ENCODE peak calls at places on chromosome 2, in nine cellular contexts. One of them, this sample, is unnamed.

GRCh38 chr2:20665261-20666113 is 1.5 kb upstream of the GDF7 start:
- DNase-seq in C1 segment of cervical spinal cord: no peak
- DNase-seq in anterior cingulate cortex: no peak
- DNase-seq in MCF 10A: no peak
- DNase-seq in hepatocyte: no peak
- DNase-seq in stimulated activated CD4-positive, alpha-beta T cell treated with anti-CD3 and anti-CD28 coated beads, Interleukin-2, amount 100 ng/mL, for 24 hours: no peak
- DNase-seq in activated gamma-delta T cell treated with Interleukin-2 at 50 U/mL for 16 hours: no peak
- DNase-seq in tibial nerve: no peak
- DNase-seq in 8988T: no peak
- DNase-seq in this sample: no peak

GRCh38 chr2:54325148-54325547 is 69.1 kb upstream of the TSPYL6 start:
- DNase-seq in activated gamma-delta T cell treated with Interleukin-2 at 50 U/mL for 16 hours: no peak
- DNase-seq in anterior cingulate cortex: no peak
- DNase-seq in 8988T: no peak
- DNase-seq in hepatocyte: no peak
- DNase-seq in C1 segment of cervical spinal cord: no peak
- DNase-seq in stimulated activated CD4-positive, alpha-beta T cell treated with anti-CD3 and anti-CD28 coated beads, Interleukin-2, amount 100 ng/mL, for 24 hours: no peak
- DNase-seq in tibial nerve: no peak
- DNase-seq in MCF 10A: no peak
- DNase-seq in this sample: no peak

GRCh38 chr2:37415128-37415817 is 70.8 kb downstream of the QPCT start:
- DNase-seq in C1 segment of cervical spinal cord: no peak
- DNase-seq in tibial nerve: no peak
- DNase-seq in hepatocyte: peak; percentile 17
- DNase-seq in stimulated activated CD4-positive, alpha-beta T cell treated with anti-CD3 and anti-CD28 coated beads, Interleukin-2, amount 100 ng/mL, for 24 hours: no peak
- DNase-seq in 8988T: no peak
- DNase-seq in MCF 10A: peak; percentile 42
- DNase-seq in activated gamma-delta T cell treated with Interleukin-2 at 50 U/mL for 16 hours: no peak
- DNase-seq in anterior cingulate cortex: no peak
- DNase-seq in this sample: no peak

GRCh38 chr2:160752475-160753330 is 259.1 kb upstream of the RBMS1 start:
- DNase-seq in hepatocyte: no peak
- DNase-seq in 8988T: no peak
- DNase-seq in activated gamma-delta T cell treated with Interleukin-2 at 50 U/mL for 16 hours: no peak
- DNase-seq in tibial nerve: no peak
- DNase-seq in C1 segment of cervical spinal cord: no peak
- DNase-seq in MCF 10A: peak; percentile 57
- DNase-seq in stimulated activated CD4-positive, alpha-beta T cell treated with anti-CD3 and anti-CD28 coated beads, Interleukin-2, amount 100 ng/mL, for 24 hours: peak; percentile 24
- DNase-seq in anterior cingulate cortex: no peak
- DNase-seq in this sample: no peak

GRCh38 chr2:49165662-49166061 is 11.3 kb upstream of the FSHR start:
- DNase-seq in 8988T: no peak
- DNase-seq in hepatocyte: no peak
- DNase-seq in tibial nerve: no peak
- DNase-seq in anterior cingulate cortex: no peak
- DNase-seq in MCF 10A: no peak
- DNase-seq in C1 segment of cervical spinal cord: no peak
- DNase-seq in stimulated activated CD4-positive, alpha-beta T cell treated with anti-CD3 and anti-CD28 coated beads, Interleukin-2, amount 100 ng/mL, for 24 hours: no peak
- DNase-seq in activated gamma-delta T cell treated with Interleukin-2 at 50 U/mL for 16 hours: no peak
- DNase-seq in this sample: no peak

GRCh38 chr2:16218161-16218560 is 277.8 kb downstream of the MYCN start:
- DNase-seq in MCF 10A: no peak
- DNase-seq in activated gamma-delta T cell treated with Interleukin-2 at 50 U/mL for 16 hours: no peak
- DNase-seq in 8988T: no peak
- DNase-seq in hepatocyte: no peak
- DNase-seq in C1 segment of cervical spinal cord: no peak
- DNase-seq in anterior cingulate cortex: no peak
- DNase-seq in stimulated activated CD4-positive, alpha-beta T cell treated with anti-CD3 and anti-CD28 coated beads, Interleukin-2, amount 100 ng/mL, for 24 hours: no peak
- DNase-seq in tibial nerve: no peak
- DNase-seq in this sample: no peak

GRCh38 chr2:119748135-119748534 is 11.6 kb upstream of the PTPN4 start:
- DNase-seq in C1 segment of cervical spinal cord: no peak
- DNase-seq in hepatocyte: no peak
- DNase-seq in anterior cingulate cortex: no peak
- DNase-seq in tibial nerve: no peak
- DNase-seq in stimulated activated CD4-positive, alpha-beta T cell treated with anti-CD3 and anti-CD28 coated beads, Interleukin-2, amount 100 ng/mL, for 24 hours: no peak
- DNase-seq in 8988T: no peak
- DNase-seq in activated gamma-delta T cell treated with Interleukin-2 at 50 U/mL for 16 hours: no peak
- DNase-seq in MCF 10A: no peak
- DNase-seq in this sample: no peak

GRCh38 chr2:6877402-6878305 is at the start of gene RSAD2:
- DNase-seq in C1 segment of cervical spinal cord: peak; percentile 28
- DNase-seq in 8988T: no peak
- DNase-seq in MCF 10A: peak; percentile 81
- DNase-seq in anterior cingulate cortex: no peak
- DNase-seq in tibial nerve: no peak
- DNase-seq in activated gamma-delta T cell treated with Interleukin-2 at 50 U/mL for 16 hours: no peak
- DNase-seq in hepatocyte: peak; percentile 49
- DNase-seq in stimulated activated CD4-positive, alpha-beta T cell treated with anti-CD3 and anti-CD28 coated beads, Interleukin-2, amount 100 ng/mL, for 24 hours: peak; percentile 12
- DNase-seq in this sample: peak; percentile 31

GRCh38 chr2:26562811-26563645 is 78.1 kb downstream of the CIB4 start:
- DNase-seq in tibial nerve: peak; percentile 22
- DNase-seq in C1 segment of cervical spinal cord: peak; percentile 24
- DNase-seq in MCF 10A: peak; percentile 62
- DNase-seq in activated gamma-delta T cell treated with Interleukin-2 at 50 U/mL for 16 hours: no peak
- DNase-seq in hepatocyte: no peak
- DNase-seq in stimulated activated CD4-positive, alpha-beta T cell treated with anti-CD3 and anti-CD28 coated beads, Interleukin-2, amount 100 ng/mL, for 24 hours: peak; percentile 30
- DNase-seq in anterior cingulate cortex: no peak
- DNase-seq in 8988T: peak; percentile 4
- DNase-seq in this sample: no peak

GRCh38 chr2:19358242-19359020 is at the start of gene OSR1:
- DNase-seq in anterior cingulate cortex: no peak
- DNase-seq in C1 segment of cervical spinal cord: no peak
- DNase-seq in hepatocyte: peak; percentile 87
- DNase-seq in 8988T: no peak
- DNase-seq in stimulated activated CD4-positive, alpha-beta T cell treated with anti-CD3 and anti-CD28 coated beads, Interleukin-2, amount 100 ng/mL, for 24 hours: no peak
- DNase-seq in MCF 10A: peak; percentile 37
- DNase-seq in tibial nerve: no peak
- DNase-seq in activated gamma-delta T cell treated with Interleukin-2 at 50 U/mL for 16 hours: no peak
- DNase-seq in this sample: peak; percentile 53

GRCh38 chr2:160289803-160290202 is 89.7 kb upstream of the ITGB6 start:
- DNase-seq in hepatocyte: no peak
- DNase-seq in MCF 10A: no peak
- DNase-seq in C1 segment of cervical spinal cord: no peak
- DNase-seq in stimulated activated CD4-positive, alpha-beta T cell treated with anti-CD3 and anti-CD28 coated beads, Interleukin-2, amount 100 ng/mL, for 24 hours: no peak
- DNase-seq in activated gamma-delta T cell treated with Interleukin-2 at 50 U/mL for 16 hours: no peak
- DNase-seq in 8988T: no peak
- DNase-seq in anterior cingulate cortex: no peak
- DNase-seq in tibial nerve: no peak
- DNase-seq in this sample: no peak

GRCh38 chr2:40101076-40101688 is 322.1 kb upstream of the THUMPD2 start:
- DNase-seq in tibial nerve: no peak
- DNase-seq in activated gamma-delta T cell treated with Interleukin-2 at 50 U/mL for 16 hours: no peak
- DNase-seq in MCF 10A: no peak
- DNase-seq in stimulated activated CD4-positive, alpha-beta T cell treated with anti-CD3 and anti-CD28 coated beads, Interleukin-2, amount 100 ng/mL, for 24 hours: no peak
- DNase-seq in 8988T: no peak
- DNase-seq in anterior cingulate cortex: no peak
- DNase-seq in hepatocyte: no peak
- DNase-seq in C1 segment of cervical spinal cord: no peak
- DNase-seq in this sample: no peak

GRCh38 chr2:70094978-70095832 is 7.9 kb downstream of the PCBP1 start:
- DNase-seq in C1 segment of cervical spinal cord: peak; percentile 76
- DNase-seq in MCF 10A: no peak
- DNase-seq in activated gamma-delta T cell treated with Interleukin-2 at 50 U/mL for 16 hours: peak; percentile 48
- DNase-seq in hepatocyte: no peak
- DNase-seq in 8988T: no peak
- DNase-seq in anterior cingulate cortex: no peak
- DNase-seq in tibial nerve: no peak
- DNase-seq in stimulated activated CD4-positive, alpha-beta T cell treated with anti-CD3 and anti-CD28 coated beads, Interleukin-2, amount 100 ng/mL, for 24 hours: peak; percentile 28
- DNase-seq in this sample: peak; percentile 87

GRCh38 chr2:240233891-240234502 is 93.5 kb upstream of the OTOS start:
- DNase-seq in MCF 10A: no peak
- DNase-seq in anterior cingulate cortex: no peak
- DNase-seq in C1 segment of cervical spinal cord: no peak
- DNase-seq in stimulated activated CD4-positive, alpha-beta T cell treated with anti-CD3 and anti-CD28 coated beads, Interleukin-2, amount 100 ng/mL, for 24 hours: no peak
- DNase-seq in hepatocyte: no peak
- DNase-seq in activated gamma-delta T cell treated with Interleukin-2 at 50 U/mL for 16 hours: no peak
- DNase-seq in 8988T: no peak
- DNase-seq in tibial nerve: no peak
- DNase-seq in this sample: no peak

GRCh38 chr2:68320118-68320641 is 431 bp upstream of the CNRIP1 start:
- DNase-seq in stimulated activated CD4-positive, alpha-beta T cell treated with anti-CD3 and anti-CD28 coated beads, Interleukin-2, amount 100 ng/mL, for 24 hours: no peak
- DNase-seq in tibial nerve: no peak
- DNase-seq in hepatocyte: peak; percentile 27
- DNase-seq in MCF 10A: peak; percentile 29
- DNase-seq in C1 segment of cervical spinal cord: peak; percentile 23
- DNase-seq in anterior cingulate cortex: no peak
- DNase-seq in 8988T: no peak
- DNase-seq in activated gamma-delta T cell treated with Interleukin-2 at 50 U/mL for 16 hours: no peak
- DNase-seq in this sample: no peak

GRCh38 chr2:98269830-98270229 is 76.4 kb upstream of the CNGA3 start:
- DNase-seq in activated gamma-delta T cell treated with Interleukin-2 at 50 U/mL for 16 hours: no peak
- DNase-seq in tibial nerve: no peak
- DNase-seq in MCF 10A: no peak
- DNase-seq in C1 segment of cervical spinal cord: no peak
- DNase-seq in stimulated activated CD4-positive, alpha-beta T cell treated with anti-CD3 and anti-CD28 coated beads, Interleukin-2, amount 100 ng/mL, for 24 hours: no peak
- DNase-seq in 8988T: no peak
- DNase-seq in anterior cingulate cortex: no peak
- DNase-seq in hepatocyte: no peak
- DNase-seq in this sample: no peak

GRCh38 chr2:20317198-20317597 is 33.4 kb downstream of the PUM2 start:
- DNase-seq in stimulated activated CD4-positive, alpha-beta T cell treated with anti-CD3 and anti-CD28 coated beads, Interleukin-2, amount 100 ng/mL, for 24 hours: no peak
- DNase-seq in anterior cingulate cortex: no peak
- DNase-seq in C1 segment of cervical spinal cord: no peak
- DNase-seq in hepatocyte: no peak
- DNase-seq in activated gamma-delta T cell treated with Interleukin-2 at 50 U/mL for 16 hours: no peak
- DNase-seq in MCF 10A: no peak
- DNase-seq in 8988T: no peak
- DNase-seq in tibial nerve: no peak
- DNase-seq in this sample: no peak

GRCh38 chr2:73415906-73416305 is 30.3 kb downstream of the ALMS1 start:
- DNase-seq in activated gamma-delta T cell treated with Interleukin-2 at 50 U/mL for 16 hours: no peak
- DNase-seq in stimulated activated CD4-positive, alpha-beta T cell treated with anti-CD3 and anti-CD28 coated beads, Interleukin-2, amount 100 ng/mL, for 24 hours: no peak
- DNase-seq in tibial nerve: no peak
- DNase-seq in C1 segment of cervical spinal cord: no peak
- DNase-seq in MCF 10A: no peak
- DNase-seq in hepatocyte: no peak
- DNase-seq in anterior cingulate cortex: no peak
- DNase-seq in 8988T: no peak
- DNase-seq in this sample: no peak

GRCh38 chr2:236309669-236310029 is 45.4 kb upstream of the ASB18 start:
- DNase-seq in hepatocyte: peak; percentile 52
- DNase-seq in activated gamma-delta T cell treated with Interleukin-2 at 50 U/mL for 16 hours: no peak
- DNase-seq in tibial nerve: no peak
- DNase-seq in C1 segment of cervical spinal cord: no peak
- DNase-seq in 8988T: peak; percentile 65
- DNase-seq in stimulated activated CD4-positive, alpha-beta T cell treated with anti-CD3 and anti-CD28 coated beads, Interleukin-2, amount 100 ng/mL, for 24 hours: peak; percentile 9
- DNase-seq in MCF 10A: peak; percentile 34
- DNase-seq in anterior cingulate cortex: no peak
- DNase-seq in this sample: peak; percentile 31

GRCh38 chr2:107738268-107738667 is 88.4 kb upstream of the RGPD4 start:
- DNase-seq in 8988T: no peak
- DNase-seq in activated gamma-delta T cell treated with Interleukin-2 at 50 U/mL for 16 hours: no peak
- DNase-seq in MCF 10A: no peak
- DNase-seq in hepatocyte: no peak
- DNase-seq in anterior cingulate cortex: no peak
- DNase-seq in stimulated activated CD4-positive, alpha-beta T cell treated with anti-CD3 and anti-CD28 coated beads, Interleukin-2, amount 100 ng/mL, for 24 hours: no peak
- DNase-seq in tibial nerve: no peak
- DNase-seq in C1 segment of cervical spinal cord: no peak
- DNase-seq in this sample: no peak

GRCh38 chr2:178891265-178891958 is 84.2 kb upstream of the TTN start:
- DNase-seq in 8988T: no peak
- DNase-seq in hepatocyte: peak; percentile 88
- DNase-seq in tibial nerve: peak; percentile 51
- DNase-seq in C1 segment of cervical spinal cord: peak; percentile 21
- DNase-seq in MCF 10A: peak; percentile 76
- DNase-seq in stimulated activated CD4-positive, alpha-beta T cell treated with anti-CD3 and anti-CD28 coated beads, Interleukin-2, amount 100 ng/mL, for 24 hours: peak; percentile 64
- DNase-seq in activated gamma-delta T cell treated with Interleukin-2 at 50 U/mL for 16 hours: peak; percentile 49
- DNase-seq in anterior cingulate cortex: no peak
- DNase-seq in this sample: peak; percentile 39

GRCh38 chr2:8447610-8448221 is 234.1 kb upstream of the ID2 start:
- DNase-seq in hepatocyte: no peak
- DNase-seq in anterior cingulate cortex: no peak
- DNase-seq in 8988T: no peak
- DNase-seq in stimulated activated CD4-positive, alpha-beta T cell treated with anti-CD3 and anti-CD28 coated beads, Interleukin-2, amount 100 ng/mL, for 24 hours: no peak
- DNase-seq in MCF 10A: peak; percentile 55
- DNase-seq in tibial nerve: no peak
- DNase-seq in C1 segment of cervical spinal cord: no peak
- DNase-seq in activated gamma-delta T cell treated with Interleukin-2 at 50 U/mL for 16 hours: no peak
- DNase-seq in this sample: no peak

GRCh38 chr2:23449413-23449812 is 64.4 kb downstream of the KLHL29 start:
- DNase-seq in C1 segment of cervical spinal cord: no peak
- DNase-seq in 8988T: no peak
- DNase-seq in anterior cingulate cortex: no peak
- DNase-seq in MCF 10A: no peak
- DNase-seq in hepatocyte: no peak
- DNase-seq in tibial nerve: no peak
- DNase-seq in stimulated activated CD4-positive, alpha-beta T cell treated with anti-CD3 and anti-CD28 coated beads, Interleukin-2, amount 100 ng/mL, for 24 hours: no peak
- DNase-seq in activated gamma-delta T cell treated with Interleukin-2 at 50 U/mL for 16 hours: no peak
- DNase-seq in this sample: no peak